ENCODE peak calls at places on chromosomes 12 and 14, in eight cellular contexts. F is GM23248; N is NCI-H1105; G is iris pigment epithelial cell; H is AG20443; R is neural progenitor cell; X is stimulated activated effector memory CD8-positive, alpha-beta T cell treated with anti-CD3 and anti-CD28 coated beads, Interleukin-12 subunit alpha, Interleukin-12 subunit beta, amount 100 ng/mL, for 72 hours; V is NCI-H1092 treated with DMSO at 0.1 percent for 48 hours. T is an unnamed sample.
A peak's percentile ranks its signal among the peaks of the same experiment; 100 is the strongest.

GRCh38 chr12:58503731-58504520 is 416.4 kb downstream of the LRIG3 start:
- DNase-seq in F (peak; percentile 29), N (peak; percentile 85), G (peak; percentile 80), H (no peak), R (no peak), X (no peak), V (no peak), T (peak; percentile 82)

GRCh38 chr14:72657214-72657921 is 236.5 kb downstream of the DPF3 start:
- DNase-seq in F (no peak), N (no peak), G (no peak), H (no peak), R (no peak), X (no peak), V (no peak), T (no peak)

GRCh38 chr14:71322660-71323250 is 415.5 kb downstream of the PCNX1 start:
- DNase-seq in F (peak; percentile 69), N (no peak), G (peak; percentile 74), H (peak; percentile 46), R (peak; percentile 15), X (no peak), V (no peak), T (peak; percentile 43)

GRCh38 chr12:13371797-13372196 is 175.3 kb downstream of the EMP1 start:
- DNase-seq in F (no peak), N (no peak), G (no peak), H (no peak), R (no peak), X (no peak), V (no peak), T (no peak)

GRCh38 chr12:53345486-53346195 is 9.5 kb upstream of the SP7 start:
- DNase-seq in F (peak; percentile 72), N (no peak), G (no peak), H (peak; percentile 54), R (no peak), X (no peak), V (no peak), T (peak; percentile 56)

GRCh38 chr14:49940805-49941421 is 48.0 kb downstream of the ARF6 start:
- DNase-seq in F (peak; percentile 69), N (no peak), G (peak; percentile 93), H (peak; percentile 34), R (no peak), X (no peak), V (no peak), T (peak; percentile 45)

GRCh38 chr12:88388566-88389269 is 191.6 kb downstream of the KITLG start:
- DNase-seq in F (peak; percentile 72), N (no peak), G (peak; percentile 22), H (peak; percentile 29), R (no peak), X (no peak), V (no peak), T (no peak)

GRCh38 chr14:97776890-97777564 is 979.8 kb downstream of the VRK1 start:
- DNase-seq in F (no peak), N (no peak), G (no peak), H (no peak), R (no peak), X (no peak), V (no peak), T (no peak)

GRCh38 chr14:73591690-73592448 is at the start of gene ACOT4:
- DNase-seq in F (peak; percentile 46), N (no peak), G (peak; percentile 48), H (peak; percentile 59), R (peak; percentile 50), X (peak; percentile 44), V (peak; percentile 51), T (peak; percentile 23)

GRCh38 chr12:6351622-6352021 is 9.7 kb upstream of the TNFRSF1A start:
- DNase-seq in F (no peak), N (no peak), G (no peak), H (no peak), R (no peak), X (no peak), V (no peak), T (no peak)

GRCh38 chr12:124637163-124637562 is 69.8 kb upstream of the NCOR2 start:
- DNase-seq in F (no peak), N (no peak), G (no peak), H (no peak), R (no peak), X (no peak), V (no peak), T (no peak)

GRCh38 chr14:90721619-90722305 is 94.5 kb downstream of the TTC7B start:
- DNase-seq in F (peak; percentile 17), N (no peak), G (peak; percentile 68), H (no peak), R (no peak), X (no peak), V (no peak), T (peak; percentile 56)

GRCh38 chr12:120366884-120367251 is 2.1 kb downstream of the MSI1 start:
- DNase-seq in F (no peak), N (no peak), G (no peak), H (no peak), R (peak; percentile 63), X (no peak), V (no peak), T (no peak)

GRCh38 chr12:56158926-56159461 is 835 bp downstream of the MYL6 start:
- DNase-seq in F (peak; percentile 69), N (peak; percentile 25), G (peak; percentile 73), H (peak; percentile 78), R (peak; percentile 77), X (no peak), V (no peak), T (peak; percentile 72)

GRCh38 chr12:100295764-100296555 is 29.0 kb downstream of the SCYL2 start:
- DNase-seq in F (peak; percentile 70), N (no peak), G (peak; percentile 53), H (peak; percentile 16), R (no peak), X (no peak), V (no peak), T (peak; percentile 55)

GRCh38 chr12:79454338-79454777 is 236.4 kb downstream of the PAWR start:
- DNase-seq in F (peak; percentile 60), N (no peak), G (peak; percentile 86), H (no peak), R (no peak), X (no peak), V (no peak), T (peak; percentile 63)

GRCh38 chr12:127579446-127579845 is 687.5 kb upstream of the TMEM132C start:
- DNase-seq in F (peak; percentile 47), N (no peak), G (no peak), H (no peak), R (no peak), X (no peak), V (no peak), T (no peak)

GRCh38 chr14:66117600-66117999 is 368.6 kb upstream of the CCDC196 start:
- DNase-seq in F (peak; percentile 85), N (no peak), G (peak; percentile 42), H (peak; percentile 75), R (no peak), X (no peak), V (no peak), T (peak; percentile 32)